ENCODE peak calls at places on chromosomes 12 and 14, in five cellular contexts. One of them, this sample, is unnamed.

GRCh38 chr14:99681832-99682148 is 2.3 kb upstream of the CYP46A1 start:
- DNase-seq in astrocyte of the spinal cord: no peak
- DNase-seq in HFF-Myc: no peak
- DNase-seq in occipital lobe: no peak
- DNase-seq in right atrium auricular region: no peak
- DNase-seq in this sample: no peak

GRCh38 chr14:68811161-68811560 is 18.3 kb upstream of the ZFP36L1 start:
- DNase-seq in astrocyte of the spinal cord: no peak
- DNase-seq in HFF-Myc: no peak
- DNase-seq in occipital lobe: no peak
- DNase-seq in right atrium auricular region: peak; percentile 55
- DNase-seq in this sample: no peak

GRCh38 chr12:64006211-64006610 is 161.7 kb downstream of the SRGAP1 start:
- DNase-seq in astrocyte of the spinal cord: peak; percentile 76
- DNase-seq in HFF-Myc: no peak
- DNase-seq in occipital lobe: no peak
- DNase-seq in right atrium auricular region: no peak
- DNase-seq in this sample: no peak

GRCh38 chr12:126389215-126389841 is 1324.1 kb downstream of the AACS start:
- DNase-seq in astrocyte of the spinal cord: peak; percentile 75
- DNase-seq in HFF-Myc: peak; percentile 78
- DNase-seq in occipital lobe: no peak
- DNase-seq in right atrium auricular region: no peak
- DNase-seq in this sample: peak; percentile 79

GRCh38 chr12:68207276-68207675 is 18.3 kb downstream of the IL26 start:
- DNase-seq in astrocyte of the spinal cord: no peak
- DNase-seq in HFF-Myc: no peak
- DNase-seq in occipital lobe: no peak
- DNase-seq in right atrium auricular region: no peak
- DNase-seq in this sample: no peak

GRCh38 chr14:101215936-101216335 is 312.4 kb upstream of the RTL1 start:
- DNase-seq in astrocyte of the spinal cord: no peak
- DNase-seq in HFF-Myc: no peak
- DNase-seq in occipital lobe: no peak
- DNase-seq in right atrium auricular region: peak; percentile 47
- DNase-seq in this sample: no peak

GRCh38 chr12:119202121-119202527 is 23.4 kb downstream of the HSPB8 start:
- DNase-seq in astrocyte of the spinal cord: no peak
- DNase-seq in HFF-Myc: no peak
- DNase-seq in occipital lobe: no peak
- DNase-seq in right atrium auricular region: no peak
- DNase-seq in this sample: no peak

GRCh38 chr12:27523642-27524488 is at the start of gene PPFIBP1:
- DNase-seq in astrocyte of the spinal cord: peak; percentile 99
- DNase-seq in HFF-Myc: peak; percentile 95
- DNase-seq in occipital lobe: peak; percentile 99
- DNase-seq in right atrium auricular region: peak; percentile 100
- DNase-seq in this sample: peak; percentile 99

GRCh38 chr14:67975429-67975828 is 155.8 kb downstream of the RAD51B start:
- DNase-seq in astrocyte of the spinal cord: no peak
- DNase-seq in HFF-Myc: no peak
- DNase-seq in occipital lobe: no peak
- DNase-seq in right atrium auricular region: no peak
- DNase-seq in this sample: no peak

GRCh38 chr12:84411031-84411430 is 501.6 kb downstream of the SLC6A15 start:
- DNase-seq in astrocyte of the spinal cord: no peak
- DNase-seq in HFF-Myc: no peak
- DNase-seq in occipital lobe: no peak
- DNase-seq in right atrium auricular region: no peak
- DNase-seq in this sample: peak; percentile 22

GRCh38 chr12:79512068-79512467 is 178.7 kb downstream of the PAWR start:
- DNase-seq in astrocyte of the spinal cord: no peak
- DNase-seq in HFF-Myc: no peak
- DNase-seq in occipital lobe: no peak
- DNase-seq in right atrium auricular region: no peak
- DNase-seq in this sample: peak; percentile 48

GRCh38 chr12:121166356-121166755 is 33.7 kb downstream of the P2RX7 start:
- DNase-seq in astrocyte of the spinal cord: no peak
- DNase-seq in HFF-Myc: no peak
- DNase-seq in occipital lobe: no peak
- DNase-seq in right atrium auricular region: no peak
- DNase-seq in this sample: no peak

GRCh38 chr12:15268927-15269552 is 47.8 kb upstream of the RERG start:
- DNase-seq in astrocyte of the spinal cord: peak; percentile 70
- DNase-seq in HFF-Myc: peak; percentile 51
- DNase-seq in occipital lobe: no peak
- DNase-seq in right atrium auricular region: no peak
- DNase-seq in this sample: peak; percentile 83

GRCh38 chr12:68373836-68374314 is 41.7 kb upstream of the MDM1 start:
- DNase-seq in astrocyte of the spinal cord: no peak
- DNase-seq in HFF-Myc: no peak
- DNase-seq in occipital lobe: no peak
- DNase-seq in right atrium auricular region: no peak
- DNase-seq in this sample: no peak

GRCh38 chr12:79978692-79979091 is 43.8 kb upstream of the PPP1R12A start:
- DNase-seq in astrocyte of the spinal cord: no peak
- DNase-seq in HFF-Myc: no peak
- DNase-seq in occipital lobe: no peak
- DNase-seq in right atrium auricular region: no peak
- DNase-seq in this sample: peak; percentile 26

GRCh38 chr14:102849522-102850379 is 72.5 kb downstream of the TRAF3 start:
- DNase-seq in astrocyte of the spinal cord: peak; percentile 27
- DNase-seq in HFF-Myc: no peak
- DNase-seq in occipital lobe: no peak
- DNase-seq in right atrium auricular region: no peak
- DNase-seq in this sample: no peak

GRCh38 chr12:116969615-116970575 is 59.1 kb downstream of the FBXW8 start:
- DNase-seq in astrocyte of the spinal cord: peak; percentile 31
- DNase-seq in HFF-Myc: no peak
- DNase-seq in occipital lobe: no peak
- DNase-seq in right atrium auricular region: peak; percentile 60
- DNase-seq in this sample: no peak

GRCh38 chr14:77372304-77372841 is 4.5 kb downstream of the TMED8 start:
- DNase-seq in astrocyte of the spinal cord: peak; percentile 48
- DNase-seq in HFF-Myc: no peak
- DNase-seq in occipital lobe: no peak
- DNase-seq in right atrium auricular region: no peak
- DNase-seq in this sample: no peak

GRCh38 chr14:53226553-53226952 is 73.4 kb upstream of the DDHD1 start:
- DNase-seq in astrocyte of the spinal cord: no peak
- DNase-seq in HFF-Myc: peak; percentile 2
- DNase-seq in occipital lobe: no peak
- DNase-seq in right atrium auricular region: no peak
- DNase-seq in this sample: no peak

GRCh38 chr12:112906712-112907414 is at the start of gene OAS1:
- DNase-seq in astrocyte of the spinal cord: peak; percentile 40
- DNase-seq in HFF-Myc: peak; percentile 19
- DNase-seq in occipital lobe: no peak
- DNase-seq in right atrium auricular region: no peak
- DNase-seq in this sample: peak; percentile 55

GRCh38 chr12:91287753-91288152 is 105.1 kb upstream of the DCN start:
- DNase-seq in astrocyte of the spinal cord: no peak
- DNase-seq in HFF-Myc: no peak
- DNase-seq in occipital lobe: no peak
- DNase-seq in right atrium auricular region: no peak
- DNase-seq in this sample: no peak

GRCh38 chr14:61281186-61281676 is at the start of gene TMEM30B:
- DNase-seq in astrocyte of the spinal cord: no peak
- DNase-seq in HFF-Myc: no peak
- DNase-seq in occipital lobe: no peak
- DNase-seq in right atrium auricular region: no peak
- DNase-seq in this sample: no peak

GRCh38 chr14:32217301-32217700 is 14.2 kb upstream of the RNU6-8 start:
- DNase-seq in astrocyte of the spinal cord: no peak
- DNase-seq in HFF-Myc: no peak
- DNase-seq in occipital lobe: no peak
- DNase-seq in right atrium auricular region: no peak
- DNase-seq in this sample: no peak

GRCh38 chr12:68856510-68856909 is 48.5 kb downstream of the MDM2 start:
- DNase-seq in astrocyte of the spinal cord: no peak
- DNase-seq in HFF-Myc: no peak
- DNase-seq in occipital lobe: no peak
- DNase-seq in right atrium auricular region: no peak
- DNase-seq in this sample: no peak

GRCh38 chr14:96888593-96888992 is 91.4 kb downstream of the VRK1 start:
- DNase-seq in astrocyte of the spinal cord: peak; percentile 11
- DNase-seq in HFF-Myc: no peak
- DNase-seq in occipital lobe: no peak
- DNase-seq in right atrium auricular region: no peak
- DNase-seq in this sample: peak; percentile 94

GRCh38 chr14:42110167-42110566 is 503.5 kb downstream of the LRFN5 start:
- DNase-seq in astrocyte of the spinal cord: peak; percentile 67
- DNase-seq in HFF-Myc: peak; percentile 25
- DNase-seq in occipital lobe: no peak
- DNase-seq in right atrium auricular region: no peak
- DNase-seq in this sample: peak; percentile 74

GRCh38 chr14:61048640-61049039 is 67.6 kb downstream of the SLC38A6 start:
- DNase-seq in astrocyte of the spinal cord: no peak
- DNase-seq in HFF-Myc: no peak
- DNase-seq in occipital lobe: no peak
- DNase-seq in right atrium auricular region: no peak
- DNase-seq in this sample: no peak

GRCh38 chr12:62714409-62715075 is 220.4 kb downstream of the PPM1H start:
- DNase-seq in astrocyte of the spinal cord: no peak
- DNase-seq in HFF-Myc: peak; percentile 66
- DNase-seq in occipital lobe: no peak
- DNase-seq in right atrium auricular region: no peak
- DNase-seq in this sample: no peak

GRCh38 chr12:48818831-48819590 is 715 bp downstream of the CACNB3 start:
- DNase-seq in astrocyte of the spinal cord: no peak
- DNase-seq in HFF-Myc: no peak
- DNase-seq in occipital lobe: no peak
- DNase-seq in right atrium auricular region: no peak
- DNase-seq in this sample: peak; percentile 27

GRCh38 chr12:131378861-131379665 is 331.8 kb upstream of the SFSWAP start:
- DNase-seq in astrocyte of the spinal cord: no peak
- DNase-seq in HFF-Myc: no peak
- DNase-seq in occipital lobe: no peak
- DNase-seq in right atrium auricular region: no peak
- DNase-seq in this sample: no peak

GRCh38 chr12:25816637-25817036 is 141.8 kb upstream of the RASSF8 start:
- DNase-seq in astrocyte of the spinal cord: no peak
- DNase-seq in HFF-Myc: no peak
- DNase-seq in occipital lobe: no peak
- DNase-seq in right atrium auricular region: no peak
- DNase-seq in this sample: no peak

GRCh38 chr12:58966939-58967338 is 46.6 kb upstream of the LRIG3 start:
- DNase-seq in astrocyte of the spinal cord: peak; percentile 8
- DNase-seq in HFF-Myc: no peak
- DNase-seq in occipital lobe: no peak
- DNase-seq in right atrium auricular region: no peak
- DNase-seq in this sample: no peak

GRCh38 chr14:98931126-98931525 is 340.9 kb downstream of the BCL11B start:
- DNase-seq in astrocyte of the spinal cord: no peak
- DNase-seq in HFF-Myc: no peak
- DNase-seq in occipital lobe: no peak
- DNase-seq in right atrium auricular region: no peak
- DNase-seq in this sample: no peak

GRCh38 chr14:37093364-37093763 is 79.0 kb downstream of the SLC25A21 start:
- DNase-seq in astrocyte of the spinal cord: no peak
- DNase-seq in HFF-Myc: no peak
- DNase-seq in occipital lobe: no peak
- DNase-seq in right atrium auricular region: no peak
- DNase-seq in this sample: no peak

This sample was measured in A673.